ENCODE peak calls at places on chromosome 19, in eight cellular contexts. K is gastrocnemius medialis, L is heart left ventricle, M is A549, O is stomach, U is ovary, F is testis, G is body of pancreas. T is an unnamed sample.
A peak's percentile ranks its signal among the peaks of the same experiment; 100 is the strongest.

GRCh38 chr19:35269425-35270117 is 809 bp downstream of the USF2 start:
- DNase-seq in K (peak; percentile 72), U (peak; percentile 92), O (peak; percentile 90), L (peak; percentile 91), F (peak; percentile 89), M (peak; percentile 92), G (peak; percentile 92), T (peak; percentile 77)

GRCh38 chr19:6740589-6741348 is 1.3 kb downstream of the TRIP10 start:
- DNase-seq in U (peak; percentile 77), G (peak; percentile 50), M (no peak), K (no peak), L (peak; percentile 78), F (peak; percentile 43), O (peak; percentile 45), T (peak; percentile 46)

GRCh38 chr19:46784262-46785053 is 3.9 kb downstream of the SLC1A5 start:
- DNase-seq in O (peak; percentile 84), L (peak; percentile 80), M (peak; percentile 97), G (peak; percentile 77), U (peak; percentile 74), F (peak; percentile 82), K (peak; percentile 27), T (peak; percentile 96)

GRCh38 chr19:29928831-29929230 is 13.2 kb upstream of the URI1 start:
- DNase-seq in M (no peak), G (no peak), L (no peak), O (no peak), F (no peak), U (no peak), K (no peak), T (no peak)

GRCh38 chr19:18502633-18503294 is 19.1 kb downstream of the ELL start:
- DNase-seq in F (no peak), G (peak; percentile 20), O (no peak), U (no peak), K (peak; percentile 75), L (peak; percentile 73), M (no peak), T (no peak)

GRCh38 chr19:6521718-6522646 is 8.8 kb upstream of the TNFSF9 start:
- DNase-seq in G (no peak), M (no peak), U (no peak), L (no peak), O (peak; percentile 46), K (no peak), F (no peak), T (no peak)

GRCh38 chr19:7076151-7076550 is 6.6 kb downstream of the ZNF557 start:
- DNase-seq in F (no peak), K (no peak), O (no peak), G (no peak), L (no peak), U (no peak), M (no peak), T (no peak)

GRCh38 chr19:44552324-44552723 is 22.8 kb upstream of the CEACAM20 start:
- DNase-seq in U (no peak), F (peak; percentile 55), K (no peak), G (peak; percentile 22), L (no peak), O (no peak), M (peak; percentile 72), T (no peak)

GRCh38 chr19:49889687-49890348 is 6.9 kb downstream of the IL4I1 start:
- DNase-seq in K (peak; percentile 46), M (peak; percentile 61), U (peak; percentile 82), G (peak; percentile 75), O (peak; percentile 77), L (peak; percentile 80), F (peak; percentile 79), T (peak; percentile 94)

GRCh38 chr19:10729406-10729805 is 11.5 kb downstream of the DNM2 start:
- DNase-seq in L (no peak), G (no peak), M (no peak), K (no peak), F (no peak), U (no peak), O (no peak), T (no peak)

GRCh38 chr19:35519291-35519690 is 5.8 kb upstream of the DMKN start:
- DNase-seq in K (no peak), U (no peak), G (no peak), L (no peak), M (no peak), F (no peak), O (no peak), T (no peak)

GRCh38 chr19:39345956-39346355 is 3.7 kb downstream of the SAMD4B start:
- DNase-seq in F (no peak), U (no peak), O (no peak), M (no peak), G (no peak), K (no peak), L (no peak), T (no peak)
- TF ChIP-seq CTCF in F (no peak), U (no peak), O (no peak), M (no peak), G (no peak), K (no peak), L (no peak), T (no peak)

GRCh38 chr19:54463531-54464043 is at the start of gene LENG9:
- DNase-seq in G (peak; percentile 100), F (peak; percentile 100), L (peak; percentile 99), O (peak; percentile 100), U (peak; percentile 96), K (peak; percentile 97), M (peak; percentile 91), T (peak; percentile 100)
- TF ChIP-seq POLR2A in G (peak; percentile 98), F (peak; percentile 68), L (no peak), O (peak; percentile 80), U (peak; percentile 68), K (peak; percentile 89), M (peak; percentile 88), T (no peak)

GRCh38 chr19:4622695-4623421 is 16.5 kb upstream of the TNFAIP8L1 start:
- DNase-seq in M (no peak), U (no peak), F (no peak), G (no peak), K (no peak), L (no peak), O (no peak), T (no peak)
- H3K4me3 ChIP-seq in M (no peak overlapping the region), U (no peak overlapping the region), F (no peak overlapping the region), G (no peak overlapping the region), K (no peak overlapping the region), L (no peak overlapping the region), O (no peak overlapping the region), T (no peak overlapping the region)

DNA sequence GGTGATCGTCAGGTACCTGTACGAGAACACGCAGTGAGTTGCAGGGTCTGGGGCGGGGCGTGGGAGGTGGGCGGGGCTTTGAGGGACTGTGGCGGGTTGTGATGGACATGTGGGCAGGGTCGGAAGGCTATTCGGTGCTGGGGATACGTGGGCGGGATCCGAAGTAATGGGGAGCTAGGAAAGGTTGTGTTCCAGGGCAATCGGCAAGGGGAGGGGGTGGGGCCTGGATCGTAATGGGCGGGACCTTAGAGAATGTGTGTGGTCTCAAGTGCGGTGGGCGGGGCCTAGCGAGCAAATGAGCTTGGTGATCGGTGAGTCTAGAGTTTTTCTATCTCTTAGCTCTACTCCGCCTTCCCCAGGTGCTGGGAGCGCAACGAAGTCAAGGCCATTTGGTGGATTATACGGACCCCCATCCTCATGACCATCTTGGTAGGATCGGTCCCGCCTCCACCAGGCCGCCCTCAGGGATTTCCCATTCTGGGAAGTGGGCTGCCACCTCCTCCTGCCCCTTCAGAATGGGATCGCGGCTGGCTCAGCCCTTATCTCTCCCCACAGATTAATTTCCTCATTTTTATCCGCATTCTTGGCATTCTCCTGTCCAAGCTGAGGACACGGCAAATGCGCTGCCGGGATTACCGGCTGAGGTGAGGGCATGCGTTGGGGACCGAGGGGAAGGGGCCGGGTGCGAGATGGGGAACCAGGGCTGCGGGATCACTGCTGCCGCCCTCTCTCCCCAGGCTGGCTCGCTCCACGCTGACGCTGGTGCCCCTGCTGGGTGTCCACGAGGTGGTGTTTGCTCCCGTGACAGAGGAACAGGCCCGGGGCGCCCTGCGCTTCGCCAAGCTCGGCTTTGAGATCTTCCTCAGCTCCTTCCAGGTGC is 9.6 kb downstream of the GIPR start:
- DNase-seq in K (no peak), M (peak; percentile 93), F (peak; percentile 65), L (peak; percentile 77), U (peak; percentile 62), G (peak; percentile 100), O (peak; percentile 97), T (peak; percentile 94)
- TF ChIP-seq CTCF in K (no peak), M (peak; percentile 21), F (no peak), L (no peak), U (no peak), G (no peak), O (no peak), T (no peak)

GRCh38 chr19:4471400-4472173 is 510 bp upstream of the HDGFL2 start:
- DNase-seq in O (peak; percentile 98), K (peak; percentile 99), G (peak; percentile 99), F (peak; percentile 99), U (peak; percentile 96), M (peak; percentile 96), L (peak; percentile 99), T (peak; percentile 99)
- TF ChIP-seq POLR2A in O (no peak), K (peak; percentile 84), G (peak; percentile 77), F (peak; percentile 26), U (no peak), M (no peak), L (no peak), T (no peak)

DNA sequence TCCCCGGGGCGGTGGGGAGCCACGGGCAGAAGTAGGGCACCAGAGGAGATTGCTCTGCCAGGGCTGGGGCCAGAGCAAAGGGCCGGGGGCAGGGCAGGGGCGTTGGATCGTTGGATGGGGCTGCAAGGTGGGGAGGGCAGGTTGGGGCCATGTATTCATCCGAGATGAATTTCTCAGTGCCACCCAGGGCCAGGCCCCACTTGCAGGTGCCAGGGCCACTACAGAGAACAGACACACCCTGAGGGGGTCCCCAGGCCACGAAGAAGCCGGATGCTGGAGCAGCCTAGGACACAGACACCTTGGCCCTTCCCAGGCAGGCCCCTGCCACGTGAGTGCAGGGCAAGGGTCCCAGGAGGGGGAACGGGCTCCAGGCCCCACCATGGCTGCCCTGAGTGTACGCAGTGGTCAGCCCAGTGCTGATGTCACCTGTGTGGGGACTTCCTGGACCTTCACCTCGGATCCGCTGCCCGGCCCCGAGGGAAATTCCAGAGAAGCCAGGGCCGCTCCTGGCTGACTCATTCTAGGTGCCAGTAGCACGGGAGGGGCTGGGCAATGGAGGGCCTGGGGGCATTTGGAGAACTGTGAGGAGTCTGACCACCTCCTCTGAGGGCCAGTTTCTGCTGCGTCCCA is 9.6 kb upstream of the SBNO2 start:
- DNase-seq in G (peak; percentile 59), L (no peak), K (no peak), U (no peak), O (peak; percentile 76), F (no peak), M (peak; percentile 81), T (no peak)
- H3K4me3 ChIP-seq in G (no peak overlapping the region), L (no peak overlapping the region), K (no peak overlapping the region), U (no peak overlapping the region), O (no peak overlapping the region), F (no peak overlapping the region), M (no peak overlapping the region), T (no peak overlapping the region)

GRCh38 chr19:2254052-2254872 is 2.0 kb downstream of the JSRP1 start:
- DNase-seq in F (no peak), G (no peak), U (no peak), O (no peak), K (no peak), M (no peak), L (no peak), T (no peak)
- TF ChIP-seq CTCF in F (no peak), G (no peak), U (no peak), O (no peak), K (peak; percentile 42), M (no peak), L (no peak), T (no peak)

DNA sequence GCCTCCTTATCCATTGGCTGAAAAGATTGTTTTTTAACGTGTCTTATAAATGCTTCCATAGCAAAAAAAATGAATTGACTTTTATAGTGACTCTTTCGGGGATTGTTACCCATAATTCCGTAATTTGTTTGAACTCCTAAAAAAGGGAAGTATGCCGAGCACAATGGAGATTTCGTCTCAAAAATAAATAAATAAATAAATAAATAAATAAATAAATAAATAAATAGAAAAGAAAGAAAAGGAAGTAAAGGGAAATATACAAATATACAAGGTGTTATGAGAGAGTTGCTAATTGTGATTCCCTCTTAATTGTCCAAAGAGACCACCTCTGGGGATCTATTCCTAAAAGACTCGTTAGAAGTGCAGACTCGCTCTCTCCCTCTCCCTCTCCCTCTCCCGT is 16.9 kb downstream of the OR2Z1 start:
- DNase-seq in L (no peak), K (no peak), F (no peak), U (no peak), M (no peak), G (no peak), O (no peak), T (no peak)
- TF ChIP-seq POLR2A in L (no peak), K (no peak), F (no peak), U (no peak), M (no peak), G (no peak), O (no peak), T (no peak)

T was measured in lower leg skin.